ENCODE peak calls at places on chromosomes 1 and 21, in five cellular contexts. G is epithelial cell of esophagus; C is heart right ventricle; I is CD8-positive, alpha-beta T cell; B is pancreas. K is an unnamed sample.
A peak's percentile ranks its signal among the peaks of the same experiment; 100 is the strongest.

GRCh38 chr21:44708213-44708865 is 3.0 kb downstream of the TSPEAR start:
- DNase-seq in B (no peak), C (no peak), G (no peak), I (no peak), K (no peak)

GRCh38 chr1:156430809-156431208 is 61.8 kb downstream of the RHBG start:
- DNase-seq in I (no peak), G (no peak), C (no peak), B (no peak), K (no peak)

GRCh38 chr21:41957991-41958766 is 4.4 kb upstream of the C2CD2 start:
- DNase-seq in G (peak; percentile 74), B (peak; percentile 72), I (no peak), C (peak; percentile 91), K (no peak)

GRCh38 chr1:112954945-112955677 is 885 bp downstream of the SLC16A1 start:
- DNase-seq in G (peak; percentile 75), B (peak; percentile 18), C (peak; percentile 46), I (peak; percentile 21), K (peak; percentile 20)

GRCh38 chr1:119448112-119448511 is 33.2 kb downstream of the HSD3B2 start:
- DNase-seq in G (peak; percentile 25), I (no peak), B (no peak), C (no peak), K (no peak)

GRCh38 chr1:160416369-160416768 is 16.0 kb downstream of the VANGL2 start:
- DNase-seq in B (no peak), G (peak; percentile 74), C (no peak), I (no peak), K (no peak)

GRCh38 chr1:245168090-245168489 is 13.3 kb downstream of the KIF26B start:
- DNase-seq in C (peak; percentile 21), B (no peak), I (no peak), G (no peak), K (no peak)

GRCh38 chr1:7407980-7408770 is 362.9 kb upstream of the VAMP3 start:
- DNase-seq in C (peak; percentile 1), G (no peak), B (peak; percentile 0), I (no peak), K (no peak)

GRCh38 chr1:158117854-158118691 is 62.6 kb upstream of the CD1D start:
- DNase-seq in C (peak; percentile 28), B (peak; percentile 19), G (peak; percentile 36), I (peak; percentile 23), K (peak; percentile 16)

GRCh38 chr1:84148758-84149157 is 4.7 kb downstream of the PRKACB start:
- DNase-seq in G (no peak), C (no peak), I (no peak), B (no peak), K (no peak)

GRCh38 chr1:101366513-101367215 is 129.8 kb downstream of the S1PR1 start:
- DNase-seq in I (no peak), C (no peak), B (no peak), G (peak; percentile 32), K (no peak)

GRCh38 chr21:46124926-46125845 is 27.3 kb downstream of the COL6A2 start:
- DNase-seq in I (no peak), B (no peak), G (no peak), C (peak; percentile 5), K (no peak)

GRCh38 chr1:244210884-244211558 is 159.9 kb downstream of the ZBTB18 start:
- DNase-seq in G (peak; percentile 12), C (no peak), B (peak; percentile 34), I (no peak), K (no peak)

GRCh38 chr1:177948336-177948972 is 21.4 kb downstream of the SEC16B start:
- DNase-seq in C (peak; percentile 46), I (no peak), G (peak; percentile 67), B (peak; percentile 72), K (peak; percentile 38)

GRCh38 chr1:54488065-54488750 is 59.8 kb upstream of the ACOT11 start:
- DNase-seq in C (peak; percentile 94), G (peak; percentile 88), I (peak; percentile 69), B (peak; percentile 94), K (peak; percentile 89)
- TF ChIP-seq CTCF in C (no peak), G (no peak), I (no peak), B (no peak), K (peak; percentile 9)

GRCh38 chr1:5651496-5651895 is 340.7 kb downstream of the NPHP4 start:
- DNase-seq in I (no peak), B (no peak), G (peak; percentile 15), C (no peak), K (no peak)
- H3K4me3 ChIP-seq in I (no peak overlapping the region), B (no peak overlapping the region), G (no peak overlapping the region), C (no peak overlapping the region), K (no peak overlapping the region)

GRCh38 chr21:28882345-28882744 is 110.3 kb downstream of the LTN1 start:
- DNase-seq in B (no peak), C (no peak), I (no peak), G (no peak), K (no peak)

GRCh38 chr21:28872218-28872617 is 120.5 kb downstream of the LTN1 start:
- DNase-seq in B (no peak), C (no peak), G (peak; percentile 81), I (no peak), K (no peak)

GRCh38 chr21:28871388-28872015 is 121.2 kb downstream of the LTN1 start:
- DNase-seq in G (peak; percentile 42), B (no peak), I (no peak), C (no peak), K (no peak)

GRCh38 chr21:28875078-28875477 is 117.6 kb downstream of the LTN1 start:
- DNase-seq in G (peak; percentile 24), I (no peak), C (no peak), B (no peak), K (no peak)

DNA sequence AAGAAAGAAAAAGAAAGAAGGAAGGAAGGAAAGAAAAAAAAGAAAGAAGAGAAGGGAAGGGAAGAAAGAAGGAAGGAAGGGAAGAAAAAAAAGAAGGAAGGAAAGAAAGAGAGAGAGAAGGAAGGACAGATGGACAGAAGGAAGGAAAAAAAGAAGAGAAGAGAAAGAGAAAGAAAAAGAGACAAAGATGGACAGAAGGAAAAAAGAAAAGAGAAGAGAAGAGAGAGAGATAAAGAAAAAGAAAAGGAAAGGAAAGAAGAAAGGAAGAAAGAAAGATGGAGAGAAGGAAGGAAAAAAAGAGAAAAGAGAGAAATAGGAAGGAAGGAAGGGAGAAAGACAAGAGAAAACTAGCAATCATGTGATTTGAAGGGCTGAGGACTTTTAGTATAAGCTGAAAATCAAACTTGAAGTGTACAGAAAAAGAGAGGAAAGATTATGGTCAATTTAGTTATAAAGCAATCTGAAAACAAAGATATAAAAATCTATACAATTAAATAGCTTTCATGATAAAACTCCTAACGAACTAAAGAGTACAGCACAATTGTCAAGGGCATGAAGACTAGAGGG is 115.3 kb downstream of the LTN1 start:
- DNase-seq in B (no peak), I (no peak), G (no peak), C (no peak), K (no peak)
- TF ChIP-seq CTCF in B (no peak), I (peak; percentile 36), G (no peak), C (no peak), K (no peak)

GRCh38 chr21:33196956-33197374 is 32.8 kb upstream of the IFNAR2 start:
- DNase-seq in B (peak; percentile 64), C (peak; percentile 73), I (peak; percentile 55), G (peak; percentile 72), K (peak; percentile 53)

GRCh38 chr21:33201945-33202344 is 27.8 kb upstream of the IFNAR2 start:
- DNase-seq in C (no peak), G (no peak), B (no peak), I (no peak), K (no peak)

GRCh38 chr21:33198346-33199135 is 31.2 kb upstream of the IFNAR2 start:
- DNase-seq in B (no peak), G (no peak), I (no peak), C (peak; percentile 80), K (peak; percentile 14)

GRCh38 chr21:33199516-33200217 is 30.1 kb upstream of the IFNAR2 start:
- DNase-seq in G (peak; percentile 93), I (peak; percentile 75), C (peak; percentile 90), B (peak; percentile 90), K (peak; percentile 87)

DNA sequence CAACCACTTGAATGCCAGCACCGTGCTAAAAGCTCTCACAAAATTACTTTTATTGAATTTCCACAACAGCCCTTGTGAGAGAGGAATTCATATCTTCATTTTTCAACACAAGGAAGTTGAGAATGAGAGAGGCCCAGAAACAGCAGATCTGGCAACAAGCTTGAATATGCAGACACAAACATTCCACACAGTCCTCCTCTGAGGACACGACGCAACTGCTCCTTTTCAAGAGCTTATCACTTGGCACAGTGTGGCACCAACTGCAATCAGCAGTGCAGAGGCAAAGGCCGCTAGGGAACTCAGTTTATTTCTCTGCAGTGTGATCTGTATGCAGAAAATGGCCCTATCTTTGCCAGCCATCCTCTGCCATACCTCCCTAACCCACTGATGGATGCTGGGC is 32.2 kb upstream of the IFNAR2 start:
- DNase-seq in I (no peak), C (peak; percentile 49), G (no peak), B (peak; percentile 31), K (no peak)
- H3K4me3 ChIP-seq in I (no peak overlapping the region), C (no peak overlapping the region), G (no peak overlapping the region), B (no peak overlapping the region), K (no peak overlapping the region)

GRCh38 chr1:62175568-62176179 is 19.0 kb upstream of the L1TD1 start:
- DNase-seq in B (peak; percentile 63), G (peak; percentile 60), C (peak; percentile 32), I (peak; percentile 1), K (peak; percentile 40)
- TF ChIP-seq CTCF in B (peak; percentile 63), G (peak; percentile 85), C (peak; percentile 81), I (peak; percentile 78), K (peak; percentile 85)

GRCh38 chr1:85300140-85300539 is 23.7 kb upstream of the BCL10 start:
- DNase-seq in C (no peak), I (no peak), B (no peak), G (no peak), K (no peak)
- H3K4me3 ChIP-seq in C (no peak overlapping the region), I (no peak overlapping the region), B (no peak overlapping the region), G (no peak overlapping the region), K (no peak overlapping the region)

DNA sequence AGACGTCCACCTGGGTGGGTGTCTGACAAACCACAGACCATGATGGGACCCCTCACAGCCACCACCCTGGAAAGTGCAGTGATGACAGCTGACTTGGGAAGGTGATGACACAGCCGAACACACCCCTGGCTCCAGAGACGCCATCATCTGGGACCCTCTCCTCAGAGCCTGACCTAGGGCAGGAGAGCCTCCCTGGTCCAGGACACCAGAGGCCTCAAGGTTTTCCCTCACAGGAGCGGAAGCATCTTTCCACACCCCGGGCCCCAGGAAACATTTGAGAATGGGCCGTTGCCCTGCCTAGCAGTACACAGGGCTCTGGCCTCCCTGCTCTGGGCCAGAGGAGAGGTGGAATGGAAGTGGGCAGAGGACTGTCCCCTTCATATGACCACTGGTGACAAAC is 79.7 kb downstream of the SYT2 start:
- DNase-seq in I (no peak), C (no peak), G (no peak), B (no peak), K (no peak)
- TF ChIP-seq CTCF in I (no peak), C (no peak), G (no peak), B (no peak), K (no peak)

DNA sequence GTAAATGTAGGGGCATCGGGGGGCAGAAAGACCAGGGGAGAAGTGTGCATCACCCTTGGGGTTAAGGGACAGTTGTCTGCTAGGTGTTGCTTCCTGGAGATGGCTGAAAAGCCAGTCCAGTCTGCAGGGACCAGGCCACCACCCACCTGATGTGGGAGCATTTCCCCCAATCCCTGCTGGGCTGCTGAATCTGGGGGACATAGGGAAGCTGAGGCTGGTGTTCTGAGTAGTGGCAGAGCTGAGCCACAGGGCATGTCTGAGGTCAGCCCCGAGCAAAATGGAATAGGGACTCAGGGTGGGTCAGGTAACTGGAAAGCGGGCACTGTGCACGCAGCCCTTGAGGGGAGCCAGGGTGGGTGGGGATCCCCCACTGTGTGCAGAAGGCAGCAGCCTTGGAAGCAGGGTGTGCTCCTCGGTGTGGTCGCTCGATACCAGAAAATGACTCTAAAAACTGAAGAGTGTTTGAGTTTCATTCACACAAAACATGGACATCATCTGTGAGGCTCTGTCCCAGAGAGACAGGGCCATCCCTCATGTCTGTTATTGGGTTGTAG is 2.4 kb upstream of the CCNL2 start:
- DNase-seq in B (no peak), G (no peak), C (no peak), I (no peak), K (no peak)
- H3K4me3 ChIP-seq in B (no peak overlapping the region), G (no peak overlapping the region), C (no peak overlapping the region), I (no peak overlapping the region), K (no peak overlapping the region)

K was measured in prostate gland.